ENCODE peak calls at places on chromosomes 16 and 17, in five cellular contexts. L is amygdala; K is HT1080; P is stimulated activated CD8-positive, alpha-beta memory T cell treated with anti-CD3 and anti-CD28 coated beads, Interleukin-15, amount 100 ng/mL, for 24 hours; T is dorsolateral prefrontal cortex. W is an unnamed sample.

GRCh38 chr17:17499402-17500145 is 3.4 kb upstream of the RASD1 start:
- DNase-seq in L (no peak), K (no peak), P (no peak), T (no peak), W (no peak)

GRCh38 chr16:87487361-87487924 is 5.4 kb downstream of the ZCCHC14 start:
- DNase-seq in L (no peak), K (no peak), P (no peak), T (peak; percentile 59), W (no peak)

GRCh38 chr16:54965464-54965863 is 34.8 kb downstream of the IRX5 start:
- DNase-seq in L (no peak), K (no peak), P (no peak), T (no peak), W (no peak)

GRCh38 chr16:46907061-46907774 is 23.1 kb downstream of the GPT2 start:
- DNase-seq in L (no peak), K (no peak), P (no peak), T (no peak), W (no peak)

GRCh38 chr17:2202996-2203575 is 100.5 kb downstream of the SMG6 start:
- DNase-seq in L (no peak), K (no peak), P (no peak), T (no peak), W (no peak)

GRCh38 chr17:49891694-49892389 is 44.0 kb upstream of the TAC4 start:
- DNase-seq in L (no peak), K (no peak), P (no peak), T (no peak), W (no peak)

GRCh38 chr17:10198509-10199249 is at the start of gene GAS7:
- DNase-seq in L (no peak), K (no peak), P (no peak), T (no peak), W (no peak)

GRCh38 chr16:1413684-1414531 is 596 bp downstream of the UNKL start:
- DNase-seq in L (no peak), K (peak; percentile 26), P (peak; percentile 53), T (peak; percentile 30), W (peak; percentile 86)

GRCh38 chr17:17051791-17052461 is 9.7 kb downstream of the MPRIP start:
- DNase-seq in L (no peak), K (no peak), P (no peak), T (no peak), W (no peak)

GRCh38 chr16:67108931-67109406 is 772 bp upstream of the PHAF1 start:
- DNase-seq in L (no peak), K (no peak), P (no peak), T (peak; percentile 4), W (no peak)

GRCh38 chr16:87469186-87469585 is 23.6 kb downstream of the ZCCHC14 start:
- DNase-seq in L (no peak), K (no peak), P (no peak), T (no peak), W (no peak)

GRCh38 chr17:51618485-51618884 is 358.1 kb downstream of the UTP18 start:
- DNase-seq in L (no peak), K (no peak), P (no peak), T (no peak), W (no peak)

GRCh38 chr16:14505846-14506245 is 124.2 kb downstream of the PARN start:
- DNase-seq in L (no peak), K (no peak), P (no peak), T (no peak), W (no peak)

GRCh38 chr17:36650096-36650764 is 48.8 kb downstream of the MRM1 start:
- DNase-seq in L (no peak), K (no peak), P (no peak), T (no peak), W (no peak)